ENCODE peak calls at places on chromosomes 16 and 17, in four cellular contexts. U is left lung, A is neural progenitor cell, T is neural crest cell. S is an unnamed sample.

GRCh38 chr16:21028728-21029127 is 121.9 kb downstream of the DNAH3 start:
- DNase-seq in U (no peak), A (no peak), T (no peak), S (no peak)

GRCh38 chr16:20271893-20272292 is 55.4 kb downstream of the GP2 start:
- DNase-seq in U (no peak), A (no peak), T (no peak), S (no peak)

GRCh38 chr16:28259091-28259780 is 33.1 kb upstream of the SBK1 start:
- DNase-seq in U (no peak), A (no peak), T (no peak), S (no peak)

GRCh38 chr17:32558997-32559650 is 72.3 kb downstream of the CDK5R1 start:
- DNase-seq in U (no peak), A (no peak), T (no peak), S (no peak)

GRCh38 chr16:82808036-82808435 is 181.3 kb downstream of the CDH13 start:
- DNase-seq in U (no peak), A (no peak), T (no peak), S (no peak)

GRCh38 chr17:78958556-78959191 is 21.0 kb downstream of the LGALS3BP start:
- DNase-seq in U (no peak), A (no peak), T (no peak), S (no peak)

GRCh38 chr17:73841431-73842060 is 197.3 kb upstream of the SDK2 start:
- DNase-seq in U (no peak), A (peak), T (no peak), S (no peak)

GRCh38 chr16:69443809-69444611 is 19.6 kb downstream of the CYB5B start:
- DNase-seq in U (no peak), A (no peak), T (no peak), S (peak)

GRCh38 chr16:35306915-35307314 is 1847.5 kb downstream of the TP53TG3F start:
- DNase-seq in U (no peak), A (no peak), T (no peak), S (no peak)

GRCh38 chr16:30924086-30924714 is 828 bp downstream of the FBXL19 start:
- DNase-seq in U (peak), A (peak), T (no peak), S (peak)

GRCh38 chr17:81064746-81065475 is 30.0 kb downstream of the BAIAP2 start:
- DNase-seq in U (peak), A (peak), T (no peak), S (no peak)

GRCh38 chr17:49590874-49591273 is 15.2 kb downstream of the NXPH3 start:
- DNase-seq in U (no peak), A (no peak), T (no peak), S (no peak)

GRCh38 chr17:75289832-75290337 is 652 bp upstream of the SLC25A19 start:
- DNase-seq in U (peak), A (no peak), T (no peak), S (peak)

GRCh38 chr16:27314161-27314723 is 468 bp downstream of the IL4R start:
- DNase-seq in U (peak), A (no peak), T (peak), S (peak)

GRCh38 chr16:15970202-15970601 is 20.8 kb downstream of the ABCC1 start:
- DNase-seq in U (no peak), A (peak), T (no peak), S (no peak)

GRCh38 chr17:8155341-8156173 is 3.4 kb upstream of the PER1 start:
- DNase-seq in U (no peak), A (peak), T (no peak), S (no peak)

GRCh38 chr16:85928411-85928820 is 29.5 kb downstream of the IRF8 start:
- DNase-seq in U (no peak), A (no peak), T (no peak), S (no peak)

GRCh38 chr16:85416267-85417109 is 196.6 kb upstream of the GSE1 start:
- DNase-seq in U (peak), A (peak), T (peak), S (peak)

GRCh38 chr16:68744744-68745280 is 7.7 kb downstream of the CDH1 start:
- DNase-seq in U (peak), A (no peak), T (no peak), S (peak)

GRCh38 chr17:50533720-50534148 is 1.2 kb downstream of the EPN3 start:
- DNase-seq in U (no peak), A (no peak), T (no peak), S (peak)

GRCh38 chr17:42243493-42243982 is 32.7 kb downstream of the STAT5B start:
- DNase-seq in U (no peak), A (no peak), T (no peak), S (no peak)

GRCh38 chr16:73565263-73565662 is 517.3 kb upstream of the ZFHX3 start:
- DNase-seq in U (no peak), A (peak), T (no peak), S (no peak)

GRCh38 chr17:1474402-1475189 is 17.9 kb downstream of the MYO1C start:
- DNase-seq in U (no peak), A (no peak), T (no peak), S (no peak)

GRCh38 chr17:17032131-17032692 is 10.0 kb upstream of the MPRIP start:
- DNase-seq in U (no peak), A (peak), T (no peak), S (peak)

GRCh38 chr17:51263001-51263400 is 2.7 kb downstream of the UTP18 start:
- DNase-seq in U (no peak), A (no peak), T (no peak), S (no peak)

GRCh38 chr17:2259769-2260536 is 43.6 kb downstream of the SMG6 start:
- DNase-seq in U (no peak), A (no peak), T (no peak), S (no peak)

GRCh38 chr17:42311240-42312034 is 23.1 kb downstream of the STAT5A start:
- DNase-seq in U (peak), A (peak), T (no peak), S (peak)

DNA sequence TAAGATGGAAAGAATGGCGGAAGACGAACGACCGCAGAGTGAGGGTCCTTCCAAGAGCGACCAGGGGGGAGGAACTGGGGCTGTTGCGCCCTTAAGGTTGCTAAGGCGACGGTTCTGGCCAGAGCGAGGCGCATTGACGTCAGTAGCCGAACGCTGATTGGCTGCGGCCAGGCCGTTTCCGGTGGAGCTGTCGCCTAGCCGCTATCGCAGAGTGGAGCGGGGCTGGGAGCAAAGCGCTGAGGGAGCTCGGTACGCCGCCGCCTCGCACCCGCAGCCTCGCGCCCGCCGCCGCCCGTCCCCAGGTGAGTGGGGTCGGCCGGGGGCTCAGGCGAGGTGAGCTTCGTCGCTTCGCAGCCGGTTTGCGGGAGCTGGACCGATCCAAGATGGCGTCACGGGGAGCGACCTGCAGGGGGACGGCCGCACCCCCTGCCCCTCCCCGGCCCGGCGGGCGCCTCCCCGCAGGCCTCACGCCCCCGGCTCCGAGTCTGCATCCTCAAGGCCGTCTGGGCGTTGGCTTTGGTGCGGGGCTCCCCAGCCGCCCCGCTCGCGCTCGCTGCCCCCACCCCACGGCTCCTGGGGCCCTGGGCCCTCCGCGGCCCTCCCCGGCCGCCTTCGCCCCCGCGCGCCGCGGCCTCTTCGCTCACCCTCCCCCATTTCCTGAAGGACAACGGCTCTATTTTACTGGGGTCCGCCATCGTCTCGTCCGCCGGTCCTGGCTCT is at the start of gene PRKAR1A:
- DNase-seq in U (peak), A (peak), T (peak), S (peak)
- TF ChIP-seq CTCF in U (no peak), A (peak), T (peak), S (no peak)

GRCh38 chr17:5785343-5785742 is 201.0 kb upstream of the NLRP1 start:
- DNase-seq in U (no peak), A (no peak), T (no peak), S (no peak)

GRCh38 chr17:5786510-5786875 is 202.2 kb upstream of the NLRP1 start:
- DNase-seq in U (no peak), A (no peak), T (no peak), S (no peak)

GRCh38 chr17:5783851-5784250 is 199.5 kb upstream of the NLRP1 start:
- DNase-seq in U (no peak), A (no peak), T (no peak), S (no peak)

GRCh38 chr17:5784791-5785190 is 200.5 kb upstream of the NLRP1 start:
- DNase-seq in U (no peak), A (no peak), T (no peak), S (no peak)

DNA sequence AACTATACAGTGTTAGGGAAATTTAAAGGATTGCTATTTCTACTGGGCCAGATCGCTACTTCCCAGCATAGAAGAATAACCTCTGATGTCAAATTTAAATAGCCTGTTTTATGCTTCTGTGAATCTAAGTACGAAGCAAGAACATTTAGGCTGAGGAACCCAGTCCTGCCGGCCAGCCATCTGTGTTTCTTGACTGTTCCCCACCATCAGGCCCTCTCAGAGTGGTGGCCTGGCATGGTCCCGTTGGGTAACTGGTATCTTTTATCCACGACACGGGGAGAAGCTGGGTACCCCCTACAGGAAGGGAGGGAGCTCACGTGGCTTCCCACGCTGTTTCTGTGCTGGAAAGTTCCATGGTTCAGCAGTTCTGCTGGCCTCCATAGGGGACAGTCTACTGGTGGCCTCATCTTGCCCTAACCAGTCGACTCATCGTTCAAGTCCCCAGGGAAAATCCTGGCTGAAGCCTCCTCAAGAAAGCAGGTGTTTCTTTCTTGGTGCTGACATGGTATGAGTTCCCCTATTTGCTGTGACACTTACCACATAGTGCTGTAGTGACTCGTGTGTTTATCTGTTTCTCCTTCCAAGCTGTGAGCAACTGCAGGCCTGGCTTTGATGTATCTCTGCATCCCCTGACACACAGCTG is 201.7 kb upstream of the NLRP1 start:
- DNase-seq in U (no peak), A (no peak), T (no peak), S (no peak)
- TF ChIP-seq CTCF in U (no peak), A (no peak), T (no peak), S (no peak)

GRCh38 chr16:88505405-88506082 is 52.5 kb downstream of the ZFPM1 start:
- DNase-seq in U (no peak), A (no peak), T (no peak), S (peak)
- TF ChIP-seq CTCF in U (peak), A (no peak), T (peak), S (peak)

DNA sequence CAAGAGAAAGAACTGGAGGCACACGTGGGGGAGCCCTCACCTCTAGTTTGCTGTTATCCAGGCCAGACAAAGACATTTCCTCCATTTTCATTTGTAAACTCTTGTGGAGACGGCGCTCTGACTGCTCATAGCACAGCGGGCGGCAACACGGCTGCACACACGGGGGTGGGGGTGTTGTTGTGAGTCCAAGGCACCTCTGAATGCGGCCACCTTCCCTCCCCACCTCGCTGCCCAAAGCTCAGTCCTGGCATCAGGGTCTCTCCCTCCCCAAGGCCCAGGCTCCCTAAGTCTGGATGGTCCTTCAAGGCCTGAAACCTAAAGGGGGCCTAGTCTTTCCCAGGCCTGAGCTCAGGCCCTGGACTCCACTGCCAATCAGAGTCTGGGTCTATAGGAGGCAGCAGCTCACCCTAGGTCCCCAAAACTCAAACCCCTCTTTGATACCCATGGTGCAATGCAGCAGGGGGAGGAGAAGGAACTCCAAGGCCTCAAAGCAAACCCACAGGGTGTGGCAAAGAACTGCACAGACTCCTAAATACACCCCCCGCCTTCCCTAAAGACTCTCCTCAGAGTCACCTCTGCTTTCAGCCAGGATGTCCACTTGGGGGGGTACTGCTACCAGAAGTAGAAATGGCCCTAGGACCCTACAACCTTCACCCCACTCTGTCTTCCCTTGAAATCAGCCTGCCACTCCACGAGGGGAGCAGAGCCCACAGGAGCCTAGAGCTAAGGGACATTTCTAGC is 1.5 kb downstream of the ATXN7L3 start:
- DNase-seq in U (no peak), A (peak), T (no peak), S (peak)
- TF ChIP-seq CTCF in U (no peak), A (no peak), T (no peak), S (no peak)

GRCh38 chr16:8796469-8797363 is 723 bp downstream of the TMEM186 start:
- DNase-seq in U (no peak), A (no peak), T (no peak), S (no peak)
- TF ChIP-seq CTCF in U (no peak), A (no peak), T (no peak), S (no peak)

GRCh38 chr17:76557368-76558209 is 17.7 kb downstream of the PRCD start:
- DNase-seq in U (peak), A (peak), T (peak), S (peak)
- TF ChIP-seq CTCF in U (peak), A (peak), T (peak), S (peak)

GRCh38 chr17:27603446-27603820 is 27.6 kb upstream of the LGALS9 start:
- DNase-seq in U (no peak), A (no peak), T (no peak), S (no peak)
- TF ChIP-seq CTCF in U (no peak), A (no peak), T (no peak), S (no peak)

DNA sequence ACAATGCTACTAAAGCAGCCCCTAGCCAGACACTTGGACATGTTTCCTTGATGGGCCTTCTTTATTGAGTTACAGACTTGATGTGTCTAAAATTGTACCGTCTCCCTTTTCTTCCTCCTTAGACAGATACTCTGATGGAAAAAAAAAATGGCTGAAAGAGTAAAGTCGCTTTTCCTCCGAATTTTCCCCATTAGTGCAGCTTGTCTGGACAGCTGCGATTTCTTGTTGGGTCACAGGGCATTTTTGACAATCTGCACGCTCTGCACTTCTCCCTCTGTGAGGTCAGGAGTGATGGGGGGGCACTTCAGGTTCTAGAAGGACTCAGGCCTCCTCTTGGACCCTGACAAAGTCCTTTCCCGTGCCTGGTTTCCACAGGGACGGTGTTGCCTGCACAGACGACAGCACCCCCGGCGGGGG is 968 bp upstream of the PRKAR1A start:
- DNase-seq in U (peak), A (no peak), T (no peak), S (peak)
- TF ChIP-seq CTCF in U (no peak), A (no peak), T (peak), S (no peak)

GRCh38 chr16:23348579-23349469 is 46.7 kb downstream of the SCNN1B start:
- DNase-seq in U (no peak), A (peak), T (no peak), S (no peak)
- TF ChIP-seq CTCF in U (no peak), A (peak), T (no peak), S (no peak)

S was measured in colonic mucosa.